ENCODE peak calls at places on chromosomes 12 and 14, in five cellular contexts. One of them, this sample, is unnamed.

GRCh38 chr12:98188649-98189048 is 326.7 kb upstream of the TMPO start:
- DNase-seq in GM12878: no peak
- DNase-seq in HepG2: no peak
- DNase-seq in A549: no peak
- DNase-seq in K562: no peak
- DNase-seq in this sample: peak; percentile 75

GRCh38 chr14:37594916-37595808 is at the start of the genes FOXA1 and TTC6:
- DNase-seq in GM12878: no peak
- DNase-seq in HepG2: peak; percentile 96
- DNase-seq in A549: peak; percentile 53
- DNase-seq in K562: peak; percentile 58
- DNase-seq in this sample: no peak

GRCh38 chr12:29763301-29763683 is 20.4 kb downstream of the TMTC1 start:
- DNase-seq in GM12878: no peak
- DNase-seq in HepG2: no peak
- DNase-seq in A549: no peak
- DNase-seq in K562: no peak
- DNase-seq in this sample: peak; percentile 10

GRCh38 chr12:49040364-49040855 is 20.2 kb downstream of the KMT2D start:
- DNase-seq in GM12878: no peak
- DNase-seq in HepG2: no peak
- DNase-seq in A549: no peak
- DNase-seq in K562: no peak
- DNase-seq in this sample: no peak

GRCh38 chr14:69612759-69613145 is 1.4 kb downstream of the SUSD6 start:
- DNase-seq in GM12878: no peak
- DNase-seq in HepG2: no peak
- DNase-seq in A549: no peak
- DNase-seq in K562: no peak
- DNase-seq in this sample: no peak

GRCh38 chr14:63178912-63179311 is 25.3 kb upstream of the RHOJ start:
- DNase-seq in GM12878: no peak
- DNase-seq in HepG2: no peak
- DNase-seq in A549: no peak
- DNase-seq in K562: no peak
- DNase-seq in this sample: peak; percentile 69

GRCh38 chr14:99925471-99925870 is 132.3 kb downstream of the EML1 start:
- DNase-seq in GM12878: no peak
- DNase-seq in HepG2: no peak
- DNase-seq in A549: no peak
- DNase-seq in K562: no peak
- DNase-seq in this sample: no peak

GRCh38 chr14:102951034-102951433 is 28.6 kb downstream of the AMN start:
- DNase-seq in GM12878: no peak
- DNase-seq in HepG2: no peak
- DNase-seq in A549: no peak
- DNase-seq in K562: no peak
- DNase-seq in this sample: no peak

GRCh38 chr12:65495233-65495632 is 216.8 kb downstream of the MSRB3 start:
- DNase-seq in GM12878: no peak
- DNase-seq in HepG2: peak; percentile 7
- DNase-seq in A549: peak; percentile 6
- DNase-seq in K562: no peak
- DNase-seq in this sample: no peak

GRCh38 chr12:133227281-133227852 is 8.3 kb downstream of the ANHX start:
- DNase-seq in GM12878: no peak
- DNase-seq in HepG2: no peak
- DNase-seq in A549: no peak
- DNase-seq in K562: no peak
- DNase-seq in this sample: no peak

GRCh38 chr12:18383203-18383602 is 121.9 kb downstream of the PIK3C2G start:
- DNase-seq in GM12878: no peak
- DNase-seq in HepG2: peak; percentile 67
- DNase-seq in A549: peak; percentile 32
- DNase-seq in K562: no peak
- DNase-seq in this sample: peak; percentile 46

GRCh38 chr14:30180219-30180618 is 252.6 kb upstream of the PRKD1 start:
- DNase-seq in GM12878: no peak
- DNase-seq in HepG2: no peak
- DNase-seq in A549: no peak
- DNase-seq in K562: no peak
- DNase-seq in this sample: no peak

GRCh38 chr12:47190905-47191304 is 111.1 kb upstream of the AMIGO2 start:
- DNase-seq in GM12878: no peak
- DNase-seq in HepG2: no peak
- DNase-seq in A549: no peak
- DNase-seq in K562: no peak
- DNase-seq in this sample: no peak
- H3K4me2 ChIP-seq in GM12878: peak overlapping the region; percentile 57
- H3K4me2 ChIP-seq in HepG2: no peak overlapping the region
- H3K4me2 ChIP-seq in A549: peak overlapping the region; percentile 66
- H3K4me2 ChIP-seq in K562: no peak overlapping the region
- H3K4me2 ChIP-seq in this sample: no peak overlapping the region

GRCh38 chr12:109504068-109504467 is 26.6 kb downstream of the UBE3B start:
- DNase-seq in GM12878: no peak
- DNase-seq in HepG2: no peak
- DNase-seq in A549: no peak
- DNase-seq in K562: no peak
- DNase-seq in this sample: no peak
- TF ChIP-seq MYC in GM12878: no peak
- TF ChIP-seq MYC in HepG2: no peak
- TF ChIP-seq MYC in A549: no peak
- TF ChIP-seq MYC in K562: no peak
- TF ChIP-seq MYC in this sample: no peak

DNA sequence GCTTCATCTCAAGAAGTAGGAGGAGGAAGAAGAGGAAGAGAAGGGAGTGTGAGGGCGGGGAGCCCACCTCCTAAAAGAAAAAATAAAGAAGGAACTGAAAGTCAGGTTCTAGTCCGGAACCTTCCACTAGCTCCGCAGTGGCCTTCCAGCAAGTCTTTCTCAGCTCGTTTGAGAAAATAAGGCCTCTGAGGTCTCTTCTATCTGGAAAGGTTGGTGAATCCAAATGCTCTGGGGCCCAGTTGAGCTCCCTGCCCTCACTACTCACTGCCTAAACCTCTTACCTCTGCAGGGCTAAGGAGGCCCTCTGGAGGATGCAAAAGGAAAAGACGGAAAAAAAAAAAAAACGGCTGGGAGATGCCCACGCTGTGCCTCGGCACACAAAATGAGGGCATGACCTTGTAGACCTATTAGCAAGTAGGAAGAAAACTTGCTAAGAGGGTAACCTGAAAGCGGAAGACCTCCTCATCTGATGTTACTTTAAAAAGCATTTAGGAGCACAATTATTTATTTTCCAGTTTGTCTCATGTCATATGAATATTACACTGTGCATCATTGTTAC is 35.9 kb downstream of the FBLN5 start:
- DNase-seq in GM12878: peak; percentile 13
- DNase-seq in HepG2: peak; percentile 47
- DNase-seq in A549: peak; percentile 56
- DNase-seq in K562: peak; percentile 13
- DNase-seq in this sample: peak; percentile 49
- H3K4me2 ChIP-seq in GM12878: no peak overlapping the region
- H3K4me2 ChIP-seq in HepG2: no peak overlapping the region
- H3K4me2 ChIP-seq in A549: peak overlapping the region; percentile 9
- H3K4me2 ChIP-seq in K562: no peak overlapping the region
- H3K4me2 ChIP-seq in this sample: no peak overlapping the region

GRCh38 chr14:52950410-52950897 is 396 bp downstream of the FERMT2 start:
- DNase-seq in GM12878: no peak
- DNase-seq in HepG2: peak; percentile 22
- DNase-seq in A549: peak; percentile 48
- DNase-seq in K562: peak; percentile 4
- DNase-seq in this sample: peak; percentile 71

GRCh38 chr14:52948039-52948438 is 2.8 kb downstream of the FERMT2 start:
- DNase-seq in GM12878: no peak
- DNase-seq in HepG2: peak; percentile 89
- DNase-seq in A549: no peak
- DNase-seq in K562: no peak
- DNase-seq in this sample: no peak

GRCh38 chr14:52949249-52949648 is 1.6 kb downstream of the FERMT2 start:
- DNase-seq in GM12878: no peak
- DNase-seq in HepG2: no peak
- DNase-seq in A549: no peak
- DNase-seq in K562: no peak
- DNase-seq in this sample: peak; percentile 25

GRCh38 chr14:52949711-52950409 is 990 bp downstream of the FERMT2 start:
- DNase-seq in GM12878: no peak
- DNase-seq in HepG2: peak; percentile 44
- DNase-seq in A549: peak; percentile 51
- DNase-seq in K562: no peak
- DNase-seq in this sample: peak; percentile 58

DNA sequence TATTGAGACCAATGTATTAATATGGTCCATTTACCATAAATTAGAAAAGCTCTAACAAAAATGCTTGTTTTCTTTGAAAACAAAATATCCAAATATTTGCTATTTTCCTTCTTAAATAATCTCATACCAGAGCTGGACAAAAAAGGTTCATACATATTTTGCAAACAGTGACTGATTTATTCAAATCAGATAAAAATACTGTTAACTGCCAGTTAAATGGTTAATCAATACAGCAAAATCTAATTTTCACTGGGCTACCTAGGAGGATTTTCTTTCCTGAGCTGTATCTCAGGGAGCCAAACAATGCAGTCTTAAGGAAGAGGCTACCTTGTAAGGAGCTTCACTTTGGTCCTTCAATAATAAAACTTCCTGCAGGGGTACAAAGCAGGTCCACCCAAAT is 2.0 kb downstream of the FERMT2 start:
- DNase-seq in GM12878: no peak
- DNase-seq in HepG2: no peak
- DNase-seq in A549: no peak
- DNase-seq in K562: no peak
- DNase-seq in this sample: no peak
- TF ChIP-seq MYC in GM12878: no peak
- TF ChIP-seq MYC in HepG2: no peak
- TF ChIP-seq MYC in A549: no peak
- TF ChIP-seq MYC in K562: no peak
- TF ChIP-seq MYC in this sample: no peak

GRCh38 chr12:3842517-3842916 is 30.7 kb downstream of the PARP11 start:
- DNase-seq in GM12878: no peak
- DNase-seq in HepG2: no peak
- DNase-seq in A549: no peak
- DNase-seq in K562: no peak
- DNase-seq in this sample: no peak
- H3K4me2 ChIP-seq in GM12878: no peak overlapping the region
- H3K4me2 ChIP-seq in HepG2: no peak overlapping the region
- H3K4me2 ChIP-seq in A549: no peak overlapping the region
- H3K4me2 ChIP-seq in K562: no peak overlapping the region
- H3K4me2 ChIP-seq in this sample: no peak overlapping the region

DNA sequence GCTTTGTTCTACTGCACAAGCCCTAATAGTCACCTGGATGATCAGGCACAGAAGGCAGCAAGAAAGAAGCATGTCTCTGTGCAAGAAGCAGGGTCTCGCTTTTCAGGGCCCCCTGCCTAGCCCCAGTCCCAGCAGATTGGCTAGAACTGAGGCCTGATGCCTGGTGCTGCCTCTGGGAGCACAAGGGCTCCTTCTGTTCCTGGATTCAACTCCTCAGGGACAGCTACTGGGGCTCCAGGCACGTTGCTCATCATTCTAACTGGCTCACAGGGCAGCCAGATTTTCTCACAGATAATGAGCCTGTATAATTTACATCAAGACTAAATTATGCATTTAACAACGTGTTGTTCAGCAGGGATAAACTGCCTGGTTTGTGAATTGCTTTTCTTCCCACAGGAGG is 106.5 kb upstream of the PLXNC1 start:
- DNase-seq in GM12878: no peak
- DNase-seq in HepG2: no peak
- DNase-seq in A549: no peak
- DNase-seq in K562: no peak
- DNase-seq in this sample: no peak
- TF ChIP-seq MYC in GM12878: no peak
- TF ChIP-seq MYC in HepG2: no peak
- TF ChIP-seq MYC in A549: no peak
- TF ChIP-seq MYC in K562: no peak
- TF ChIP-seq MYC in this sample: no peak

GRCh38 chr14:61811882-61812346 is 49.7 kb downstream of the SNAPC1 start:
- DNase-seq in GM12878: no peak
- DNase-seq in HepG2: no peak
- DNase-seq in A549: no peak
- DNase-seq in K562: no peak
- DNase-seq in this sample: no peak

GRCh38 chr14:61813101-61813596 is 50.9 kb downstream of the SNAPC1 start:
- DNase-seq in GM12878: no peak
- DNase-seq in HepG2: no peak
- DNase-seq in A549: no peak
- DNase-seq in K562: no peak
- DNase-seq in this sample: no peak

DNA sequence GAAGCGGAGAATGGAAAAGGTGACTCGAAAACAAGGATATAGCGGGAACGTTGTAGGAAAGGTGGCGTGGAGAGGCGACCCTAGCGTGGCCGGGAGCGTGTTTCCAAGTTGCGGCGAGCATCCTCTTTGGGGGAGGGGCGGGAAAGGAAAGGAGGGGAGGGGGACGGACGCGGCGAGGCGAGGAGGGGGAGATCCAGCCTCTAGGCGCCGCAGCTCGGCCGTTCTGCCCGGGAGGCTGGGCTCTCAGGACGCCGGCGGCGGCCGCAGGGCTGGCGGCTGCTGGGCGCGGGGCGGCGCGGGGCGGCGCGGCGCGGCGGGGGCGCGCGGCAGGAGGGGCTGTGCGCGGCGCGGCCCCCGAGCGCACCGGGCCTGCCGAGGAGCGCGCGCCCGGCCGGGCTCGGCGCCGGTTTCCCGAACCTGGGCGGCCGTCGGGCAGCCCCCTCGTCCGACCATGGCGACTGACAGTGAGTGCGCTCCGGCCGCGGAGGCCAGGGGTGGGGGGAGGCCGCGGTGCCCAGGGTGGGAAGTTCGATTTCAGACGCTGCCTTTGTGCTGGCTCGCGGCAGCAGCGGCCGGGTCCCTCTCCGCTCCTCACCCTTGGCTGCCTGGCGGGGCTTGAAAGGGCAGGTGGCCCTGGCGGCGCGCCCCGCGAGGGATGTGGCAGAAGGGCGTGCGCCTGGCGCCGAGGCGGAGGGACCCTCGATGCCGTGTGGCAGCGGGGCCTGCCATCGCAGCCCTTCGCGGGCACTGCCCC is 50.3 kb downstream of the SNAPC1 start:
- DNase-seq in GM12878: no peak
- DNase-seq in HepG2: no peak
- DNase-seq in A549: no peak
- DNase-seq in K562: no peak
- DNase-seq in this sample: peak; percentile 29
- H3K4me2 ChIP-seq in GM12878: no peak within 1 kb of the TSS
- H3K4me2 ChIP-seq in HepG2: peak within 1 kb of the TSS; percentile 71
- H3K4me2 ChIP-seq in A549: peak within 1 kb of the TSS; percentile 75
- H3K4me2 ChIP-seq in K562: no peak within 1 kb of the TSS
- H3K4me2 ChIP-seq in this sample: peak within 1 kb of the TSS; percentile 69

GRCh38 chr12:67414011-67414715 is 145.0 kb downstream of the CAND1 start:
- DNase-seq in GM12878: no peak
- DNase-seq in HepG2: no peak
- DNase-seq in A549: no peak
- DNase-seq in K562: no peak
- DNase-seq in this sample: no peak
- TF ChIP-seq MYC in GM12878: no peak
- TF ChIP-seq MYC in HepG2: no peak
- TF ChIP-seq MYC in A549: no peak
- TF ChIP-seq MYC in K562: no peak
- TF ChIP-seq MYC in this sample: no peak